ENCODE peak calls at places on chromosomes 12 and 14, in six cellular contexts. One of them, this sample, is unnamed.

GRCh38 chr14:93984070-93984469 is 7.7 kb upstream of the ASB2 start:
- DNase-seq in H1: no peak
- DNase-seq in K562: no peak
- DNase-seq in SK-N-SH: no peak
- DNase-seq in HepG2: no peak
- DNase-seq in GM12878: no peak
- DNase-seq in this sample: no peak

GRCh38 chr14:25400607-25401206 is 350.8 kb upstream of the STXBP6 start:
- DNase-seq in H1: no peak
- DNase-seq in K562: peak
- DNase-seq in SK-N-SH: peak
- DNase-seq in HepG2: peak
- DNase-seq in GM12878: no peak
- DNase-seq in this sample: no peak

GRCh38 chr12:2588345-2588744 is 206.4 kb upstream of the FKBP4 start:
- DNase-seq in H1: no peak
- DNase-seq in K562: no peak
- DNase-seq in SK-N-SH: no peak
- DNase-seq in HepG2: no peak
- DNase-seq in GM12878: no peak
- DNase-seq in this sample: no peak

GRCh38 chr14:92426237-92426636 is 87.3 kb upstream of the RIN3 start:
- DNase-seq in H1: no peak
- DNase-seq in K562: no peak
- DNase-seq in SK-N-SH: no peak
- DNase-seq in HepG2: no peak
- DNase-seq in GM12878: no peak
- DNase-seq in this sample: no peak

GRCh38 chr14:37745657-37746056 is 150.2 kb downstream of the TTC6 start:
- DNase-seq in H1: no peak
- DNase-seq in K562: no peak
- DNase-seq in SK-N-SH: no peak
- DNase-seq in HepG2: peak
- DNase-seq in GM12878: no peak
- DNase-seq in this sample: no peak

GRCh38 chr12:70756118-70756517 is 118.9 kb upstream of the PTPRB start:
- DNase-seq in H1: no peak
- DNase-seq in K562: peak
- DNase-seq in SK-N-SH: no peak
- DNase-seq in HepG2: no peak
- DNase-seq in GM12878: no peak
- DNase-seq in this sample: no peak

GRCh38 chr14:31510222-31510621 is 22.4 kb upstream of the GPR33 start:
- DNase-seq in H1: no peak
- DNase-seq in K562: peak
- DNase-seq in SK-N-SH: peak
- DNase-seq in HepG2: peak
- DNase-seq in GM12878: no peak
- DNase-seq in this sample: no peak

GRCh38 chr12:93514853-93515252 is 47.5 kb downstream of the MRPL42 start:
- DNase-seq in H1: no peak
- DNase-seq in K562: no peak
- DNase-seq in SK-N-SH: no peak
- DNase-seq in HepG2: no peak
- DNase-seq in GM12878: no peak
- DNase-seq in this sample: no peak

GRCh38 chr14:74509587-74510210 is 16.1 kb downstream of the ISCA2 start:
- DNase-seq in H1: no peak
- DNase-seq in K562: no peak
- DNase-seq in SK-N-SH: no peak
- DNase-seq in HepG2: no peak
- DNase-seq in GM12878: no peak
- DNase-seq in this sample: no peak

GRCh38 chr12:90058721-90059120 is 350.1 kb upstream of the ATP2B1 start:
- DNase-seq in H1: no peak
- DNase-seq in K562: no peak
- DNase-seq in SK-N-SH: no peak
- DNase-seq in HepG2: no peak
- DNase-seq in GM12878: no peak
- DNase-seq in this sample: no peak

GRCh38 chr12:103852498-103852992 is 11.5 kb upstream of the NT5DC3 start:
- DNase-seq in H1: no peak
- DNase-seq in K562: no peak
- DNase-seq in SK-N-SH: no peak
- DNase-seq in HepG2: peak
- DNase-seq in GM12878: no peak
- DNase-seq in this sample: no peak

GRCh38 chr12:132525833-132526455 is 36.0 kb downstream of the FBRSL1 start:
- DNase-seq in H1: no peak
- DNase-seq in K562: no peak
- DNase-seq in SK-N-SH: no peak
- DNase-seq in HepG2: no peak
- DNase-seq in GM12878: no peak
- DNase-seq in this sample: no peak

GRCh38 chr12:63787306-63787705 is 7.6 kb downstream of the RXYLT1 start:
- DNase-seq in H1: no peak
- DNase-seq in K562: no peak
- DNase-seq in SK-N-SH: no peak
- DNase-seq in HepG2: no peak
- DNase-seq in GM12878: no peak
- DNase-seq in this sample: no peak

GRCh38 chr14:90107789-90108188 is 46.0 kb downstream of the KCNK13 start:
- DNase-seq in H1: no peak
- DNase-seq in K562: no peak
- DNase-seq in SK-N-SH: no peak
- DNase-seq in HepG2: no peak
- DNase-seq in GM12878: no peak
- DNase-seq in this sample: no peak

GRCh38 chr12:52156310-52156709 is 35.5 kb downstream of the KRT80 start:
- DNase-seq in H1: no peak
- DNase-seq in K562: no peak
- DNase-seq in SK-N-SH: no peak
- DNase-seq in HepG2: no peak
- DNase-seq in GM12878: no peak
- DNase-seq in this sample: no peak

GRCh38 chr12:2544213-2544612 is 250.6 kb upstream of the FKBP4 start:
- DNase-seq in H1: no peak
- DNase-seq in K562: no peak
- DNase-seq in SK-N-SH: no peak
- DNase-seq in HepG2: no peak
- DNase-seq in GM12878: no peak
- DNase-seq in this sample: no peak

GRCh38 chr14:63276492-63277342 is 42.0 kb downstream of the GPHB5 start:
- DNase-seq in H1: no peak
- DNase-seq in K562: peak
- DNase-seq in SK-N-SH: peak
- DNase-seq in HepG2: peak
- DNase-seq in GM12878: no peak
- DNase-seq in this sample: peak

GRCh38 chr12:19140381-19141236 is 11.1 kb downstream of the PLEKHA5 start:
- DNase-seq in H1: no peak
- DNase-seq in K562: no peak
- DNase-seq in SK-N-SH: no peak
- DNase-seq in HepG2: no peak
- DNase-seq in GM12878: no peak
- DNase-seq in this sample: no peak

GRCh38 chr14:43161477-43161876 is 1345.6 kb downstream of the FSCB start:
- DNase-seq in H1: no peak
- DNase-seq in K562: no peak
- DNase-seq in SK-N-SH: no peak
- DNase-seq in HepG2: no peak
- DNase-seq in GM12878: no peak
- DNase-seq in this sample: no peak

GRCh38 chr14:67483599-67484270 is 4.8 kb downstream of the TMEM229B start:
- DNase-seq in H1: no peak
- DNase-seq in K562: no peak
- DNase-seq in SK-N-SH: no peak
- DNase-seq in HepG2: no peak
- DNase-seq in GM12878: no peak
- DNase-seq in this sample: no peak

GRCh38 chr12:1846421-1847405 is 26.3 kb downstream of the LRTM2 start:
- DNase-seq in H1: no peak
- DNase-seq in K562: no peak
- DNase-seq in SK-N-SH: no peak
- DNase-seq in HepG2: no peak
- DNase-seq in GM12878: no peak
- DNase-seq in this sample: no peak

GRCh38 chr12:47899466-47899865 is 5.3 kb downstream of the VDR start:
- DNase-seq in H1: no peak
- DNase-seq in K562: no peak
- DNase-seq in SK-N-SH: no peak
- DNase-seq in HepG2: no peak
- DNase-seq in GM12878: no peak
- DNase-seq in this sample: no peak

GRCh38 chr14:71714225-71714624 is 218.0 kb upstream of the RGS6 start:
- DNase-seq in H1: no peak
- DNase-seq in K562: no peak
- DNase-seq in SK-N-SH: no peak
- DNase-seq in HepG2: no peak
- DNase-seq in GM12878: no peak
- DNase-seq in this sample: no peak

GRCh38 chr12:43945983-43946382 is 110.1 kb downstream of the TMEM117 start:
- DNase-seq in H1: no peak
- DNase-seq in K562: no peak
- DNase-seq in SK-N-SH: no peak
- DNase-seq in HepG2: no peak
- DNase-seq in GM12878: no peak
- DNase-seq in this sample: no peak

GRCh38 chr12:43937947-43938346 is 102.1 kb downstream of the TMEM117 start:
- DNase-seq in H1: no peak
- DNase-seq in K562: peak
- DNase-seq in SK-N-SH: peak
- DNase-seq in HepG2: peak
- DNase-seq in GM12878: no peak
- DNase-seq in this sample: no peak

GRCh38 chr12:43942379-43942778 is 106.5 kb downstream of the TMEM117 start:
- DNase-seq in H1: no peak
- DNase-seq in K562: no peak
- DNase-seq in SK-N-SH: no peak
- DNase-seq in HepG2: no peak
- DNase-seq in GM12878: no peak
- DNase-seq in this sample: no peak
- TF ChIP-seq POLR2AphosphoS5 in H1: no peak
- TF ChIP-seq POLR2AphosphoS5 in K562: no peak
- TF ChIP-seq POLR2AphosphoS5 in SK-N-SH: no peak
- TF ChIP-seq POLR2AphosphoS5 in HepG2: no peak
- TF ChIP-seq POLR2AphosphoS5 in GM12878: no peak
- TF ChIP-seq POLR2AphosphoS5 in this sample: no peak

DNA sequence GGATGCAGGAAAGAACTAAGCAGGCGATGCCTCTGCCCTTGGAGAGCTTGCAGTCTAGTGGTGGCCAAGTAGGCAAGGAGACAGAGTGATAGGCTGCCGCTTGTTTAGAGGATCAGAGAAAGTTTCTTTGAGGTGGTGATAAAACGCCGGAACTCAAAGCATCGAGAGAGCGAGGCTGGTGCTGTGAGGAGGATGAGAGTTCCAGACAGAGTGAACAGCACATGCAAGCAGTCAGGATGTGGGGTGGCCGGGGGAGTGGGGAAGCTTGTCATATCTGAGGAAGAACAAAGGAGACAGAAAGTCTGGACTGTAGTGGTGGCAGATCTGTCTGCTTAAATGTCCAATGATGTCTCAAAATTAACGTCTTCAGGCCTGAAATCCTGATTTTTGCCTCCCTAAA is 319.7 kb downstream of the SNAPC1 start:
- DNase-seq in H1: no peak
- DNase-seq in K562: no peak
- DNase-seq in SK-N-SH: no peak
- DNase-seq in HepG2: no peak
- DNase-seq in GM12878: no peak
- DNase-seq in this sample: no peak
- TF ChIP-seq TAF1 in H1: no peak
- TF ChIP-seq TAF1 in K562: no peak
- TF ChIP-seq TAF1 in SK-N-SH: no peak
- TF ChIP-seq TAF1 in HepG2: no peak
- TF ChIP-seq TAF1 in GM12878: no peak
- TF ChIP-seq TAF1 in this sample: no peak

DNA sequence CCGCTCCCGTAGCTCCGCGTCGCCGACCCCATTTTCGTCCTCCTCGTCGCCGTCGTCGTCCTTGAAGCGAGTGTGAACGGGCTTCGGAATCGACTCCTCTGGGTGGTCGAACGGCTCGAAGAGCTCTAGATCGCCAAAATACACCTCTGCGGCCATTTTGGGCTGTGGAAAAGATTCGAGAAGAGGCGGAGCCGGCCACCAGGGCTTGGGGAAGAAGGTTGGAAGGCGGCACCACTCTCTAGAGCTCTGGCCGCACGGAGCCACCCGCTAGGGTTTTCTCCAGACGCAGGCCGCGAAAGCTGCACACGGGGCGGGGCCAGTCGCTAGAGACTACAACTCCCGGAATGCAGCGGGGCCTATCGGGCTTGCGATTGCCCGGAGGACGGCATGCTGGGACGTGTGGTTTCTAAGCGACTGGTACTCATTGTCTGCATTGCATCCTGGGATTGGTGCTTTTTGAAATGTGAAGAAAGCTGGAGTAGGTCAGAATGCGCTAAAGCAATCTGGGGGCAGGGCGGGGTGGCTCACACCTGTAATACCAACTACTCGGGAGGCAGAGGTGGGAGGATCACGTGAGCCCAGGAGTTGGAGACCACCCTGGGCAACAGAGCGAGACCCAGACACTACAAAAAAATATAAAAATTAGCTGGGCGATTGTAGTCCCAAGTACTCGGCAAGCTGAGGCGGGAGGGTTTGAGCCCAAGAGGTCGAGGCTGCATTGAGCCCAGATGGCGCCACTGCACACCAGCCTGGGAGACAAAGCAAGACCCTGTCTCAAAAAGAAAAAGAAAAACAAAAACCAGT is at the start of gene ZCCHC8:
- DNase-seq in H1: peak
- DNase-seq in K562: peak
- DNase-seq in SK-N-SH: peak
- DNase-seq in HepG2: peak
- DNase-seq in GM12878: peak
- DNase-seq in this sample: peak
- TF ChIP-seq POLR2AphosphoS5 in H1: peak
- TF ChIP-seq POLR2AphosphoS5 in K562: peak
- TF ChIP-seq POLR2AphosphoS5 in SK-N-SH: peak
- TF ChIP-seq POLR2AphosphoS5 in HepG2: peak
- TF ChIP-seq POLR2AphosphoS5 in GM12878: peak
- TF ChIP-seq POLR2AphosphoS5 in this sample: peak

DNA sequence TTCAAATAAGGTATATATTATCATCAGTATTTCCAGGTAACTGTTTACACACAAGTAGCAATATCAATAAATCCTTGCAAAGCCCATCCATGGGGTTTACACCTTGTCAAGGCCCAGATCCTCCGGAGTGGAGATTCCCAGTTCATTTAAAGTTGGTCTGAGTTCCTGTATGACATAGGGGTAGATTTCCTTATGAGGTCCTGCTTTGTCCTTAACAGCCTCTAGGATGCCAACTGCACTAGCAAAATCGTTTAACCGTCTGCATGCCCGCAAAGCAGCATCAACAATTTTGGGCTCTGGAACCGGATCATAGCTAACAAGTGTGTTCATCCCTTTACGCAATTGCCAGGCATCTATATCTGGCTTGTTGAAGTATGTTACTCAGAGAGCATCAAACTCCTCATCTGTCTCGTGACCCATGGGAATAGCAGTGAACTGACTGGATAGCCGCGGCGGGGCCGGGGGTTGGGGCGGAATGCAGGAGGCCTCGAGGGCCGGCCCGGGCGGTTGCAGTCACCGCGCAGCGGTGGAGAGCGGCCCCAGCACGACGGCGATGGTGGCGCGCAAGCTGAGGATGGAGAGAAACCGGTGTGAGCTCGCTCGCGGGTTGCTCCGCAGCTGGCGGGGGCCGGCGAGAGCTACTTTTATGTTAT is 30.6 kb upstream of the FBXO34 start:
- DNase-seq in H1: no peak
- DNase-seq in K562: no peak
- DNase-seq in SK-N-SH: peak
- DNase-seq in HepG2: no peak
- DNase-seq in GM12878: no peak
- DNase-seq in this sample: no peak
- TF ChIP-seq TAF1 in H1: no peak
- TF ChIP-seq TAF1 in K562: no peak
- TF ChIP-seq TAF1 in SK-N-SH: no peak
- TF ChIP-seq TAF1 in HepG2: no peak
- TF ChIP-seq TAF1 in GM12878: no peak
- TF ChIP-seq TAF1 in this sample: no peak

This sample was measured in GM12891.